ENCODE peak calls at places on chromosomes 7 and 10, in six cellular contexts. H is DMS 273 treated with DMSO at 0.1 percent for 48 hours, E is Caco-2, Q is pons, Y is AML-193, M is SHP77 treated with DMSO at 0.1 percent for 48 hours. U is an unnamed sample.

GRCh38 chr10:54484186-54484585 is 316.8 kb downstream of the PCDH15 start:
- DNase-seq in E (no peak), Q (no peak), Y (no peak), M (no peak), H (no peak), U (no peak)

GRCh38 chr7:116525298-116525912 is 569 bp downstream of the CAV1 start:
- DNase-seq in Y (no peak), Q (no peak), H (no peak), E (peak; percentile 47), M (no peak), U (no peak)

GRCh38 chr10:33913194-33913593 is 578.7 kb upstream of the NRP1 start:
- DNase-seq in M (no peak), Q (no peak), H (no peak), Y (no peak), E (no peak), U (no peak)

GRCh38 chr7:4700577-4701235 is 18.6 kb downstream of the FOXK1 start:
- DNase-seq in Y (no peak), M (peak; percentile 43), E (no peak), Q (no peak), H (no peak), U (no peak)

GRCh38 chr7:26444554-26444953 is 152.9 kb downstream of the SNX10 start:
- DNase-seq in E (no peak), Q (no peak), H (no peak), Y (no peak), M (no peak), U (no peak)

GRCh38 chr10:7405637-7406036 is 5.2 kb downstream of the SFMBT2 start:
- DNase-seq in Y (no peak), Q (no peak), H (no peak), M (no peak), E (no peak), U (no peak)

GRCh38 chr7:70710011-70710480 is 421.9 kb upstream of the GALNT17 start:
- DNase-seq in M (no peak), H (no peak), Y (no peak), E (peak; percentile 67), Q (no peak), U (no peak)

GRCh38 chr7:46286957-46287356 is 365.9 kb upstream of the IGFBP3 start:
- DNase-seq in Q (no peak), E (no peak), M (no peak), H (no peak), Y (no peak), U (no peak)

GRCh38 chr10:90890347-90890746 is 18.6 kb downstream of the RPP30 start:
- DNase-seq in E (no peak), Y (no peak), Q (no peak), M (no peak), H (no peak), U (no peak)

GRCh38 chr10:88278912-88279311 is 304.2 kb downstream of the RNLS start:
- DNase-seq in E (no peak), Q (no peak), Y (no peak), M (no peak), H (no peak), U (no peak)

GRCh38 chr7:139797607-139798006 is 19.8 kb upstream of the HIPK2 start:
- DNase-seq in Y (no peak), H (no peak), E (no peak), Q (no peak), M (no peak), U (no peak)